ENCODE peak calls at places on chromosomes 4 and X, in ten cellular contexts. One of them, this sample, is unnamed.

GRCh38 chrX:111447298-111447697 is 35.3 kb upstream of the DCX start:
- DNase-seq in endothelial cell: peak
- DNase-seq in GM12891: no peak
- DNase-seq in T-helper 9 cell: no peak
- DNase-seq in NAMALWA: peak
- DNase-seq in A673: peak
- DNase-seq in sciatic nerve: no peak
- DNase-seq in fibroblast of lung: peak
- DNase-seq in GM20000: peak
- DNase-seq in naive B cell: no peak
- DNase-seq in this sample: peak

GRCh38 chr4:25861951-25862410 is 807 bp downstream of the SEL1L3 start:
- DNase-seq in endothelial cell: peak
- DNase-seq in GM12891: no peak
- DNase-seq in T-helper 9 cell: no peak
- DNase-seq in NAMALWA: peak
- DNase-seq in A673: peak
- DNase-seq in sciatic nerve: no peak
- DNase-seq in fibroblast of lung: peak
- DNase-seq in GM20000: peak
- DNase-seq in naive B cell: no peak
- DNase-seq in this sample: peak

GRCh38 chr4:109156346-109156745 is 146.1 kb downstream of the COL25A1 start:
- DNase-seq in endothelial cell: no peak
- DNase-seq in GM12891: no peak
- DNase-seq in T-helper 9 cell: no peak
- DNase-seq in NAMALWA: no peak
- DNase-seq in A673: no peak
- DNase-seq in sciatic nerve: no peak
- DNase-seq in fibroblast of lung: no peak
- DNase-seq in GM20000: no peak
- DNase-seq in naive B cell: no peak
- DNase-seq in this sample: no peak

GRCh38 chr4:8247047-8247930 is 22.3 kb upstream of the HTRA3 start:
- DNase-seq in endothelial cell: no peak
- DNase-seq in GM12891: no peak
- DNase-seq in T-helper 9 cell: no peak
- DNase-seq in NAMALWA: no peak
- DNase-seq in A673: no peak
- DNase-seq in sciatic nerve: peak
- DNase-seq in fibroblast of lung: no peak
- DNase-seq in GM20000: no peak
- DNase-seq in naive B cell: no peak
- DNase-seq in this sample: no peak

GRCh38 chrX:107672955-107673378 is 44.7 kb downstream of the PRPS1 start:
- DNase-seq in endothelial cell: peak
- DNase-seq in GM12891: no peak
- DNase-seq in T-helper 9 cell: peak
- DNase-seq in NAMALWA: peak
- DNase-seq in A673: peak
- DNase-seq in sciatic nerve: peak
- DNase-seq in fibroblast of lung: peak
- DNase-seq in GM20000: peak
- DNase-seq in naive B cell: peak
- DNase-seq in this sample: peak

GRCh38 chr4:151917145-151917775 is 156.5 kb upstream of the GATB start:
- DNase-seq in endothelial cell: no peak
- DNase-seq in GM12891: no peak
- DNase-seq in T-helper 9 cell: no peak
- DNase-seq in NAMALWA: no peak
- DNase-seq in A673: no peak
- DNase-seq in sciatic nerve: no peak
- DNase-seq in fibroblast of lung: no peak
- DNase-seq in GM20000: no peak
- DNase-seq in naive B cell: no peak
- DNase-seq in this sample: no peak

GRCh38 chr4:10197952-10198351 is 81.4 kb upstream of the WDR1 start:
- DNase-seq in endothelial cell: no peak
- DNase-seq in GM12891: no peak
- DNase-seq in T-helper 9 cell: no peak
- DNase-seq in NAMALWA: no peak
- DNase-seq in A673: no peak
- DNase-seq in sciatic nerve: no peak
- DNase-seq in fibroblast of lung: no peak
- DNase-seq in GM20000: no peak
- DNase-seq in naive B cell: no peak
- DNase-seq in this sample: no peak

GRCh38 chr4:127759893-127760292 is 22.2 kb upstream of the HSPA4L start:
- DNase-seq in endothelial cell: no peak
- DNase-seq in GM12891: no peak
- DNase-seq in T-helper 9 cell: no peak
- DNase-seq in NAMALWA: no peak
- DNase-seq in A673: no peak
- DNase-seq in sciatic nerve: no peak
- DNase-seq in fibroblast of lung: no peak
- DNase-seq in GM20000: no peak
- DNase-seq in naive B cell: no peak
- DNase-seq in this sample: no peak

GRCh38 chr4:98566491-98567008 is 91.9 kb downstream of the TSPAN5 start:
- DNase-seq in endothelial cell: no peak
- DNase-seq in GM12891: no peak
- DNase-seq in T-helper 9 cell: no peak
- DNase-seq in NAMALWA: no peak
- DNase-seq in A673: peak
- DNase-seq in sciatic nerve: no peak
- DNase-seq in fibroblast of lung: no peak
- DNase-seq in GM20000: no peak
- DNase-seq in naive B cell: no peak
- DNase-seq in this sample: no peak

GRCh38 chrX:155966876-155967275 is 30.6 kb upstream of the IL9R start:
- DNase-seq in endothelial cell: no peak
- DNase-seq in GM12891: peak
- DNase-seq in T-helper 9 cell: no peak
- DNase-seq in NAMALWA: peak
- DNase-seq in A673: peak
- DNase-seq in sciatic nerve: no peak
- DNase-seq in fibroblast of lung: no peak
- DNase-seq in GM20000: peak
- DNase-seq in naive B cell: peak
- DNase-seq in this sample: no peak